ENCODE peak calls at places on chromosomes 7 and 10, in six cellular contexts. T, W, F, D, M and Q are unnamed samples.

GRCh38 chr10:44706745-44707144 is 204.4 kb upstream of the TMEM72 start:
- DNase-seq in T (no peak), W (no peak), F (no peak), D (no peak), M (no peak), Q (no peak)

GRCh38 chr7:30694774-30695721 is 12.8 kb upstream of the CRHR2 start:
- DNase-seq in T (no peak), W (no peak), F (no peak), D (no peak), M (no peak), Q (no peak)

GRCh38 chr7:101378808-101379207 is 16.1 kb downstream of the COL26A1 start:
- DNase-seq in T (no peak), W (no peak), F (no peak), D (no peak), M (no peak), Q (no peak)

GRCh38 chr7:69436944-69437343 is 161.3 kb upstream of the AUTS2 start:
- DNase-seq in T (no peak), W (no peak), F (no peak), D (no peak), M (no peak), Q (no peak)

GRCh38 chr10:99124376-99124775 is 111.3 kb downstream of the HPSE2 start:
- DNase-seq in T (no peak), W (no peak), F (no peak), D (no peak), M (no peak), Q (no peak)

GRCh38 chr7:128912281-128912680 is 1.8 kb upstream of the KCP start:
- DNase-seq in T (no peak), W (no peak), F (no peak), D (no peak), M (no peak), Q (no peak)

GRCh38 chr7:117941138-117941810 is 68.0 kb upstream of the CTTNBP2 start:
- DNase-seq in T (no peak), W (no peak), F (no peak), D (no peak), M (no peak), Q (no peak)

GRCh38 chr10:63388421-63389031 is 77.3 kb downstream of the JMJD1C start:
- DNase-seq in T (no peak), W (no peak), F (peak; percentile 6), D (no peak), M (no peak), Q (no peak)

GRCh38 chr10:60427148-60427547 is 37.5 kb upstream of the ANK3 start:
- DNase-seq in T (no peak), W (no peak), F (no peak), D (no peak), M (no peak), Q (no peak)

GRCh38 chr7:4745971-4746919 is 29.2 kb upstream of the AP5Z1 start:
- DNase-seq in T (no peak), W (no peak), F (no peak), D (no peak), M (no peak), Q (no peak)

GRCh38 chr7:71131753-71132520 is at the start of gene GALNT17:
- DNase-seq in T (no peak), W (no peak), F (no peak), D (no peak), M (no peak), Q (no peak)

GRCh38 chr10:86960003-86960862 is 1.8 kb downstream of the SNCG start:
- DNase-seq in T (peak; percentile 14), W (peak; percentile 73), F (peak; percentile 87), D (no peak), M (no peak), Q (peak; percentile 85)

GRCh38 chr7:42672339-42672990 is 239.4 kb downstream of the C7orf25 start:
- DNase-seq in T (no peak), W (no peak), F (no peak), D (no peak), M (no peak), Q (no peak)

GRCh38 chr10:84948644-84949043 is 620.3 kb downstream of the CCSER2 start:
- DNase-seq in T (no peak), W (no peak), F (no peak), D (no peak), M (no peak), Q (no peak)

GRCh38 chr7:157139142-157140117 is 704 bp downstream of the UBE3C start:
- DNase-seq in T (peak; percentile 69), W (peak; percentile 90), F (peak; percentile 87), D (peak; percentile 53), M (peak; percentile 18), Q (no peak)

GRCh38 chr10:98299341-98299740 is 31.3 kb upstream of the LOXL4 start:
- DNase-seq in T (no peak), W (no peak), F (no peak), D (no peak), M (no peak), Q (peak; percentile 24)

GRCh38 chr7:157580324-157580723 is 243.5 kb downstream of the DNAJB6 start:
- DNase-seq in T (no peak), W (no peak), F (peak; percentile 29), D (no peak), M (no peak), Q (no peak)

GRCh38 chr10:5299950-5300349 is 64.8 kb upstream of the UCN3 start:
- DNase-seq in T (no peak), W (no peak), F (no peak), D (no peak), M (no peak), Q (no peak)

GRCh38 chr10:116765549-116766162 is 23.3 kb upstream of the HSPA12A start:
- DNase-seq in T (peak; percentile 7), W (peak; percentile 75), F (peak; percentile 26), D (no peak), M (no peak), Q (peak; percentile 61)